ENCODE peak calls at places on chromosomes 16 and 17, in seven cellular contexts. J is mammary epithelial cell, U is aorta, W is Karpas-422, V is RWPE2, R is left ventricle myocardium inferior, Z is A549. S is an unnamed sample.

GRCh38 chr17:75979705-75980187 is 706 bp downstream of the TEN1 start:
- DNase-seq in V (no peak), U (no peak), R (no peak), W (no peak), J (no peak), Z (no peak), S (no peak)

GRCh38 chr16:22240023-22240697 is 34.1 kb downstream of the EEF2K start:
- DNase-seq in Z (no peak), R (no peak), W (no peak), U (no peak), J (no peak), V (no peak), S (no peak)

GRCh38 chr16:53080345-53081031 is 25.7 kb downstream of the CHD9 start:
- DNase-seq in W (peak), U (no peak), J (peak), Z (peak), R (peak), V (peak), S (no peak)

GRCh38 chr17:41496803-41497484 is 7.2 kb upstream of the KRT36 start:
- DNase-seq in Z (peak), J (peak), V (no peak), U (no peak), R (peak), W (peak), S (no peak)

GRCh38 chr17:28946239-28946638 is 5.1 kb downstream of the PHF12 start:
- DNase-seq in V (no peak), Z (no peak), R (no peak), J (peak), W (no peak), U (no peak), S (no peak)

GRCh38 chr17:80005360-80006338 is 30.0 kb downstream of the TBC1D16 start:
- DNase-seq in W (peak), J (peak), R (no peak), V (no peak), Z (peak), U (no peak), S (no peak)

GRCh38 chr16:86241681-86242080 is 268.6 kb upstream of the FOXF1 start:
- DNase-seq in J (no peak), U (no peak), V (no peak), Z (no peak), W (no peak), R (no peak), S (no peak)

GRCh38 chr17:42337442-42337841 is 49.1 kb downstream of the STAT5A start:
- DNase-seq in R (no peak), W (peak), J (no peak), U (no peak), V (no peak), Z (no peak), S (no peak)

GRCh38 chr17:62705781-62706597 is 78.5 kb downstream of the MRC2 start:
- DNase-seq in W (no peak), Z (no peak), U (peak), J (peak), V (peak), R (no peak), S (peak)

GRCh38 chr17:49520386-49521087 is 25.4 kb downstream of the NGFR start:
- DNase-seq in V (no peak), U (peak), Z (no peak), J (no peak), W (no peak), R (no peak), S (no peak)

GRCh38 chr16:12617401-12617819 is 186.3 kb downstream of the CPPED1 start:
- DNase-seq in Z (no peak), R (no peak), J (no peak), V (no peak), U (no peak), W (no peak), S (no peak)

GRCh38 chr16:8088820-8089338 is 501.4 kb downstream of the TMEM114 start:
- DNase-seq in W (no peak), U (no peak), J (no peak), Z (no peak), R (no peak), V (no peak), S (no peak)

GRCh38 chr16:12062343-12063003 is 85.9 kb downstream of the SNX29 start:
- DNase-seq in R (peak), W (no peak), Z (no peak), V (no peak), J (peak), U (peak), S (no peak)

GRCh38 chr16:1445518-1446197 is 1.3 kb upstream of the CCDC154 start:
- DNase-seq in W (no peak), V (no peak), R (no peak), J (no peak), U (no peak), Z (no peak), S (no peak)

GRCh38 chr17:5667871-5668270 is 83.6 kb upstream of the NLRP1 start:
- DNase-seq in Z (no peak), R (no peak), W (peak), J (no peak), V (peak), U (no peak), S (no peak)

GRCh38 chr16:64449511-64449910 is 672.4 kb downstream of the CDH11 start:
- DNase-seq in Z (no peak), J (no peak), V (no peak), W (no peak), R (no peak), U (no peak), S (no peak)

GRCh38 chr16:10942352-10943297 is at the start of gene DEXI:
- DNase-seq in R (peak), U (peak), J (peak), W (peak), Z (peak), V (peak), S (peak)

GRCh38 chr17:21368545-21369246 is 7.5 kb upstream of the KCNJ12 start:
- DNase-seq in U (no peak), J (no peak), Z (no peak), V (no peak), R (no peak), W (peak), S (no peak)

GRCh38 chr17:43740541-43740940 is 18.1 kb downstream of the SOST start:
- DNase-seq in U (no peak), V (no peak), Z (no peak), W (no peak), J (peak), R (no peak), S (no peak)

GRCh38 chr17:28482551-28483199 is 9.2 kb downstream of the SLC13A2 start:
- DNase-seq in Z (no peak), U (no peak), W (no peak), J (no peak), R (no peak), V (no peak), S (no peak)

GRCh38 chr17:45948881-45949624 is 50.0 kb upstream of the STH start:
- DNase-seq in V (no peak), J (peak), R (peak), U (peak), W (peak), Z (peak), S (peak)

GRCh38 chr17:21008516-21008915 is 34.3 kb downstream of the USP22 start:
- DNase-seq in R (no peak), U (no peak), W (no peak), V (peak), Z (no peak), J (no peak), S (no peak)

GRCh38 chr16:49349446-49350168 is 24.0 kb upstream of the C16orf78 start:
- DNase-seq in J (no peak), W (no peak), Z (no peak), V (no peak), U (no peak), R (no peak), S (no peak)

GRCh38 chr17:56752263-56752662 is 81.5 kb downstream of the C17orf67 start:
- DNase-seq in Z (no peak), U (no peak), W (no peak), J (no peak), V (no peak), R (no peak), S (no peak)

GRCh38 chr16:47060596-47060995 is 83.1 kb downstream of the NETO2 start:
- DNase-seq in W (no peak), J (no peak), R (no peak), U (peak), V (no peak), Z (no peak), S (no peak)

GRCh38 chr17:29613371-29613837 is 9.3 kb downstream of the CORO6 start:
- DNase-seq in Z (no peak), V (peak), R (peak), U (peak), J (no peak), W (no peak), S (no peak)

GRCh38 chr16:23120562-23120961 is 28.7 kb downstream of the USP31 start:
- DNase-seq in V (no peak), W (no peak), R (no peak), Z (no peak), J (no peak), U (no peak), S (no peak)

GRCh38 chr17:55441544-55441943 is 19.9 kb upstream of the MMD start:
- DNase-seq in Z (no peak), U (no peak), V (no peak), R (no peak), W (no peak), J (no peak), S (no peak)

GRCh38 chr17:79707931-79708891 is 22.5 kb upstream of the ENPP7 start:
- DNase-seq in V (no peak), U (no peak), J (peak), R (no peak), W (peak), Z (peak), S (no peak)

GRCh38 chr17:80829166-80829813 is 162.4 kb upstream of the CHMP6 start:
- DNase-seq in U (peak), J (no peak), Z (no peak), V (peak), R (no peak), W (no peak), S (no peak)

GRCh38 chr16:85296859-85297698 is 184.8 kb upstream of the CIBAR2 start:
- DNase-seq in Z (peak), J (no peak), V (no peak), R (no peak), U (peak), W (peak), S (no peak)

DNA sequence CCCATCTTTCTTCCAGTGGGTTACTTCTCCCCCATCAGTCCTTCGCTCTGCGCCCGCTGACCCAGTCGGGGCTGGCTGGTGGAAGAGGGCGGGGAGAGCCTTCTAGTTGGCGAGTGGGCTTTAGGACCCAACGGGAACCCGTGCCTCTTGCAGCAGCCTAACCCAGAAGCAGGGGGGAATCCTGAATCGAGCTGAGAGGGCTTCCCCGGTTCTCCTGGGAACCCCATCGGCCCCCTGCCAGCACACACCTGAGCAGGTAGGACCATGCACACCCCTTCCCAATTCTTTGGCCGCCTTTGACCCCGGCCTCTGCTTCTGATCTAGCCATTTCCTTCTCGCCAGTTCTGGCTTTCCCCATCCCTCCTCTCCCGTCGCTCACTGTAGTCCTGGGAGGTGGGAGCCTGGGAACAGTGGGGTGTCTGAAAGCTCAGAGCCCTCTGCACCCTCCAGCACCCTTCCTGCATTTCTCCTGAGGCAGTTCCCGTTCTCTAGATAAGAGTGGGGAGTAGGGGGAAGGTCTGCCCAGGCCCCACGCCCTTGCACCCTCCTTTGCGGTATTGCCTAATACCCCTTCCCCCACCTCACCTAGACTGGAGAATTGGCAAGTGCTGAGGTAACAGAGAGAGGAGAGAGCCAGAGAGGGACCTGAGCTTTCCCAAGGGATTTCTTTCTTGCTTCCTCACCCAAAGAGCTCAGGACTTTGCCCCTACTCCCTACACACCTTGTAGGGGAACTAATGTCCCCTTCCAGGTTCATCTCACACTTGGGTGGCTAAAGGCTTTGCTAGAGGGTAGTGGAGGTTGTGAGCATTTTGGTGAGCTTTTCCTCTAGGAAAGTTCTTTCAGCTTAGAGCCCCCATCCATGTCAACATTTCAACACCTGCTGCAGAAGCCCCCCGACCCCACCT is at the start of gene RARA:
- DNase-seq in W (peak), V (no peak), J (no peak), R (peak), Z (peak), U (no peak), S (no peak)
- H3K27ac ChIP-seq in W (peak), V (peak), J (no peak), R (peak), Z (peak), U (no peak), S (no peak)

GRCh38 chr17:7222972-7223292 is 3.2 kb downstream of the ACADVL start:
- DNase-seq in R (no peak), V (no peak), W (no peak), J (no peak), Z (no peak), U (no peak), S (no peak)
- H3K27ac ChIP-seq in R (peak), V (no peak), W (no peak), J (no peak), Z (no peak), U (no peak), S (no peak)

DNA sequence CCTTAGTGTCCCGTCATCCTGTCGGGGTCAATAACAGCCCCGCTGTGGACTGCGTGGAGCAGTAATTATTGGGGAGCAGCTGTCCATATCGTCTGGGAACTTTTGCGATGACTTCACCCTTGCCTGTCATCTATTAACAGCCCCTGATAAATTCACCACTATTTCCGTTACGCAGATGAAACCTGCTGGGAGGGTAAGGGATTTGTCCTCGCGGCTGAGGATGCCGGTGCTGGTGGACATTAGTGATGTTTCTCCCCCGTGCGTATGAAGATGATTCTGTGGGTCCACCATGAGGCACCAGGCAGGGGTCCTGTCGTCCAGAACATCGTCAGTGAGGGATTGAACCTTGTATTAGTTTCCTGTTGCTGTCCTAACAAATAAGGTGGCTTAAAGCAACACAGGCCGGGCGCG is 1.0 kb downstream of the FLYWCH2 start:
- DNase-seq in J (no peak), V (no peak), W (peak), U (peak), R (no peak), Z (no peak), S (no peak)
- H3K27ac ChIP-seq in J (no peak), V (peak), W (no peak), U (no peak), R (peak), Z (peak), S (no peak)

DNA sequence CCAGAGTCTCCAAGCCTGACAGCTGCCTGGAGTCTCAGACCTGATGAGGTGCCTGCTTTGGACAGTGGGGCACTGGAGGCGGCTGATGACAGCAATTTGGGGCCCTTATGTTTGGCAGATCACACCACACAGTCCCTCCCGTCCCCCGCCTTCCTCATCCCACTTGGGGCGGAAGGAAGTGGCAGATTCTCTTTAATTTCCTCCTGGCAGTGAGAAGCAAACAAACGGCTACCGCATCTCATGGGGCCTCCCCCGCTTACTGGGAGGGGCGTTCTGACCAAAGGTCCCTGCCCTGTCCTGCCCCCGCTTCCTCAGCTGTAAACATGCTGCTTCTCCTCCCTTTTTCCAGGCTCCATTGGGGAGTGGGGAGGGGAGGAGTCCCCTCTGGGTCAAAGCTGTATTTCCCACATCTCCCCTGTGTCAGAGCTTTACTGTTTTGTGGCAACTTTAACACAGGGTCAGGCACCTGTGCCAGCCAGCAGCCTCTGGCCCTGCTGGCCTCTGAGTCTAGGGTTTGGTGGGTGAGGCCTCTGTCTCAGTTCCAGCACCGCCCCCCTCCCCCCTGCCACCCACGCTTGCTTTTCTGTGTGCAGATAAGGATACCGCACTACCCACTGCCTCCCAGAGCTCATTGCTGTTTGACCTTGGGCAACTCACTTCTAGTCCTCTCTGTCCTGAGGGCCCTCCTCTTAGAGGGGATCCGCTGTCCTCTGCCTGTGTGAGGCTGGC is 5.4 kb upstream of the NFATC3 start:
- DNase-seq in V (no peak), Z (no peak), R (peak), W (no peak), J (no peak), U (peak), S (no peak)
- H3K27ac ChIP-seq in V (no peak), Z (no peak), R (peak), W (peak), J (no peak), U (no peak), S (no peak)

GRCh38 chr17:17073627-17074521 is 31.6 kb downstream of the MPRIP start:
- DNase-seq in U (peak), Z (no peak), V (peak), J (no peak), W (no peak), R (peak), S (no peak)
- H3K27ac ChIP-seq in U (no peak), Z (peak), V (peak), J (peak), W (no peak), R (peak), S (no peak)

DNA sequence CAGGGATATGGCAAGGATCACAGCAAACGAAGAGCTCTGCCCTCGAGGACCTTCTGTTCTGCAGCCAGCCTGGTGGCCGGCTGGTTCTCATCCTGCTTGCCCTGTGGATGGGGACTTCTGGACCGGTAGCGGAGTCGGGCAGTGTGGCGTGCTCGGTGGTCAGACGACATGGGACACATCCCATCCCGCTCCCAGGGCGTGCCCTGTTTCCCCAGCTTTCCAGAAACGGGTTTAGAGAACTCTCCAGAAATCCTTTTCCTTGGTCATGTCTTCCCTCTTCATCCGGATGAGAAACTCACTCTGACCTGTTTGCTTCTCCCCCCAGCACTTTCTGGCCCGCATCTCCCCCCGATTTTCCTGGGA is 115.8 kb downstream of the OR1D5 start:
- DNase-seq in R (no peak), J (no peak), Z (no peak), V (no peak), W (no peak), U (peak), S (no peak)
- H3K27ac ChIP-seq in R (no peak), J (no peak), Z (peak), V (no peak), W (no peak), U (no peak), S (no peak)

GRCh38 chr16:89304181-89304851 is 86.8 kb downstream of the ZNF778 start:
- DNase-seq in J (no peak), U (no peak), W (no peak), Z (no peak), V (no peak), R (no peak), S (no peak)
- H3K27ac ChIP-seq in J (no peak), U (no peak), W (no peak), Z (peak), V (peak), R (no peak), S (no peak)

GRCh38 chr17:77948690-77949114 is 9.8 kb upstream of the TNRC6C start:
- DNase-seq in J (peak), V (no peak), Z (peak), W (no peak), R (no peak), U (no peak), S (no peak)

GRCh38 chr17:77943971-77944370 is 14.5 kb upstream of the TNRC6C start:
- DNase-seq in Z (no peak), V (no peak), W (no peak), U (no peak), J (no peak), R (no peak), S (no peak)

GRCh38 chr17:77944390-77945222 is 13.9 kb upstream of the TNRC6C start:
- DNase-seq in W (no peak), J (no peak), Z (no peak), U (no peak), V (no peak), R (no peak), S (no peak)

GRCh38 chr17:77951123-77951522 is 7.4 kb upstream of the TNRC6C start:
- DNase-seq in W (no peak), R (no peak), J (no peak), Z (no peak), U (no peak), V (no peak), S (no peak)

DNA sequence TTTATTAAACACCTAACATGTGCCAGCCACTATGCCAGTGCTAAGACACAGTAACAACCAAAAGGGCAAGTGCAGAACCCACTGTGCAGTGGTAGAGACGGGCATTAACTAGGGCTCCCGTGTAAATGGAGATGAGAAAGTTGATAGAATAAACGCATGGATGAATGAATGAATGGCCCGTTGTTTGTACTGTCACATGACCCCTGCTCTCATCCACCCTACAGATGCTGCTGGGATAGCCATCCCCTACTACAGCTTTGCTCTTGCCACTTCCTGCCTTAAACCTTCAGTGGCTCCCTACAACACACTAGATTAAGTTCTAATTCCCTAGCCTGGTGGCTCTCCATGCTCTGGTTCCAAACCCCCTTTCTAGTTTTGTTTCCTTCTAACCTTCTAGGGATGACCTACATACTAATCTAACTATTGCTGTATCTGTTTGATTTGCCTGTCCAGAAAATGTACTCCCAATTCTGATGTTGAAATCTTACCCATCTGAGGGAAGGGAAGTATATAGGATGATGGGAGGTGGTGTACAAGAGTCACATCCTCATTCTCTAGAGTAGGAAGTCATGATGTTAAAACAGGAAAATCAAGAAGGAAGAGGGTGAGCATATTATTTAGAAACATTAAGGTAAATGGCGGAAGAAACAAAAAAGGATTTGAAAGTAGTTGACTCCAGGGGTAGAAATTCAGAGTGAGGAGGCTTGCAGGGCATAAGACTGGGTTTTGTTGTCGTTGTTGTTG is 11.4 kb upstream of the TNRC6C start:
- DNase-seq in V (no peak), J (no peak), W (no peak), Z (no peak), U (no peak), R (no peak), S (no peak)
- H3K27ac ChIP-seq in V (no peak), J (no peak), W (no peak), Z (no peak), U (no peak), R (no peak), S (no peak)

GRCh38 chr16:58001781-58002410 is 689 bp downstream of the USB1 start:
- DNase-seq in U (peak), J (peak), W (peak), R (no peak), Z (no peak), V (no peak), S (no peak)
- H3K27ac ChIP-seq in U (no peak), J (no peak), W (no peak), R (peak), Z (peak), V (peak), S (no peak)

S was measured in iPS DF 6.9.